ENCODE peak calls at places on chromosomes 16 and 17, in nine cellular contexts. P, R, T, E, G, C, F, W and I are unnamed samples.

GRCh38 chr17:1153795-1154546 is 25.8 kb downstream of the ABR start:
- DNase-seq in R (peak; percentile 84), W (peak; percentile 93), C (peak; percentile 64), G (peak; percentile 50), T (no peak), P (peak; percentile 65), F (peak; percentile 86), E (peak; percentile 85), I (peak; percentile 93)

GRCh38 chr16:48609453-48610023 is 442 bp downstream of the N4BP1 start:
- DNase-seq in W (peak; percentile 97), P (peak; percentile 74), E (peak; percentile 53), R (peak; percentile 60), C (no peak), T (no peak), F (no peak), G (peak; percentile 18), I (peak; percentile 70)

GRCh38 chr16:81073560-81074330 is 3.3 kb downstream of the C16orf46 start:
- DNase-seq in T (no peak), P (no peak), E (peak; percentile 60), G (no peak), R (no peak), F (no peak), C (no peak), W (no peak), I (peak; percentile 17)

GRCh38 chr16:70703041-70703834 is 17.4 kb upstream of the MTSS2 start:
- DNase-seq in P (peak; percentile 52), T (no peak), G (peak; percentile 71), C (peak; percentile 58), R (peak; percentile 94), F (peak; percentile 86), W (peak; percentile 99), E (peak; percentile 88), I (peak; percentile 84)

GRCh38 chr17:17096438-17097178 is 54.4 kb downstream of the MPRIP start:
- DNase-seq in G (no peak), R (peak; percentile 53), E (peak; percentile 34), T (no peak), C (no peak), P (no peak), W (no peak), F (no peak), I (no peak)

GRCh38 chr16:73219176-73219575 is 171.2 kb upstream of the ZFHX3 start:
- DNase-seq in T (no peak), W (no peak), R (no peak), G (no peak), P (no peak), F (no peak), E (no peak), C (no peak), I (no peak)

GRCh38 chr17:40553694-40554534 is 11.4 kb downstream of the CCR7 start:
- DNase-seq in C (no peak), T (no peak), F (peak; percentile 52), G (no peak), P (peak; percentile 74), E (no peak), R (peak; percentile 40), W (peak; percentile 92), I (peak; percentile 51)

GRCh38 chr16:50696575-50697420 is 3.4 kb downstream of the NOD2 start:
- DNase-seq in G (peak; percentile 64), T (no peak), R (peak; percentile 31), W (no peak), F (peak; percentile 39), P (peak; percentile 81), E (no peak), C (peak; percentile 50), I (no peak)

GRCh38 chr17:6413073-6413472 is 21.8 kb downstream of the AIPL1 start:
- DNase-seq in C (no peak), W (no peak), G (no peak), T (no peak), E (peak; percentile 61), P (no peak), R (peak; percentile 65), F (no peak), I (peak; percentile 86)

GRCh38 chr17:56679767-56680422 is 86.4 kb downstream of the NOG start:
- DNase-seq in F (no peak), G (peak; percentile 5), E (peak; percentile 53), C (no peak), T (no peak), R (no peak), W (peak; percentile 67), P (no peak), I (no peak)

DNA sequence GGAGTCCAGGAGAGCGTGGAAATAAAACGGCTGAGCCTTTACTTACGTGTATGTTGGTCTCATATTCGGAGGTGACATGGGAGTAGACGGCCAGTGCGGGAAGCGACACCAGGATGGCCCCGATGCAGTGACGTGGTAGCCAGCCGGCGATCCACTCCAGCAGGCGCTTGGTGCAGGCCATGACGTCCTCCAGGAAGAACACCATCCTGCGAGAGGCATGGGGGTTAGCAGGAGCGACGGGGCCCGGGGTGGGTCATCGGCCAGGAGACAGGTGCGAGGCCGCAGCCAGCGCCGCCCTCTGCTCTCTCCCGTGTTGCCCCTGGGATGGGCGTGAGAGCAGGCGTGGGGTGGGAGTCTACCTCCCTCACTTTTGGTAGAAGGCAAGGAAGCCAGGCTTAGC is 98.6 kb upstream of the CREBBP start:
- DNase-seq in G (no peak), E (no peak), W (no peak), C (no peak), T (no peak), F (no peak), R (no peak), P (no peak), I (peak; percentile 48)
- H3K27me3 ChIP-seq in G (no peaks in the 10 kb centered on the region), E (no peaks in the 10 kb centered on the region), W (no peaks in the 10 kb centered on the region), C (no peaks in the 10 kb centered on the region), T (no peaks in the 10 kb centered on the region), F (no peaks in the 10 kb centered on the region), R (no peaks in the 10 kb centered on the region), P (no peaks in the 10 kb centered on the region), I (no peaks in the 10 kb centered on the region)

GRCh38 chr17:78122221-78122990 is 6.1 kb downstream of the TMC6 start:
- DNase-seq in P (no peak), R (no peak), W (peak; percentile 63), T (no peak), E (no peak), G (no peak), C (no peak), F (no peak), I (peak; percentile 39)

GRCh38 chr17:78123258-78123929 is 5.2 kb downstream of the TMC6 start:
- DNase-seq in P (no peak), E (no peak), R (no peak), T (no peak), C (no peak), G (no peak), W (no peak), F (no peak), I (no peak)

GRCh38 chr17:78124081-78124835 is 4.3 kb downstream of the TMC6 start:
- DNase-seq in R (no peak), F (no peak), T (no peak), W (peak; percentile 69), P (no peak), G (no peak), C (no peak), E (no peak), I (no peak)

GRCh38 chr17:78121801-78122220 is 6.7 kb downstream of the TMC6 start:
- DNase-seq in E (no peak), R (no peak), C (no peak), G (no peak), P (no peak), T (no peak), F (no peak), W (peak; percentile 78), I (peak; percentile 43)

GRCh38 chr17:78122991-78123249 is 5.6 kb downstream of the TMC6 start:
- DNase-seq in E (no peak), T (no peak), F (no peak), C (no peak), P (no peak), R (no peak), W (no peak), G (no peak), I (no peak)
- H3K4me3 ChIP-seq in E (no peak overlapping the region), T (no peak overlapping the region), F (no peak overlapping the region), C (no peak overlapping the region), P (no peak overlapping the region), R (no peak overlapping the region), W (no peak overlapping the region), G (no peak overlapping the region), I (no peak overlapping the region)

GRCh38 chr17:81686614-81687013 is 2.8 kb downstream of the HGS start:
- DNase-seq in G (no peak), P (no peak), R (no peak), E (no peak), T (no peak), F (no peak), W (no peak), C (no peak), I (no peak)
- H3K36me3 ChIP-seq in G (peaks cover 58% of the 10 kb centered on the region), P (peaks cover 61% of the 10 kb centered on the region), R (peaks cover 46% of the 10 kb centered on the region), E (peaks cover 7% of the 10 kb centered on the region), T (peaks cover 70% of the 10 kb centered on the region), F (peaks cover 57% of the 10 kb centered on the region), W (peaks cover 62% of the 10 kb centered on the region), C (peaks cover 54% of the 10 kb centered on the region), I (peaks cover 20% of the 10 kb centered on the region)

GRCh38 chr16:3951861-3952332 is 71.4 kb upstream of the CREBBP start:
- DNase-seq in F (peak; percentile 7), T (no peak), R (peak; percentile 64), E (no peak), C (no peak), W (peak; percentile 58), G (no peak), P (no peak), I (no peak)
- H3K27me3 ChIP-seq in F (no peaks in the 10 kb centered on the region), T (no peaks in the 10 kb centered on the region), R (no peaks in the 10 kb centered on the region), E (no peaks in the 10 kb centered on the region), C (no peaks in the 10 kb centered on the region), W (peaks cover 2% of the 10 kb centered on the region), G (peaks cover 2% of the 10 kb centered on the region), P (no peaks in the 10 kb centered on the region), I (no peaks in the 10 kb centered on the region)

DNA sequence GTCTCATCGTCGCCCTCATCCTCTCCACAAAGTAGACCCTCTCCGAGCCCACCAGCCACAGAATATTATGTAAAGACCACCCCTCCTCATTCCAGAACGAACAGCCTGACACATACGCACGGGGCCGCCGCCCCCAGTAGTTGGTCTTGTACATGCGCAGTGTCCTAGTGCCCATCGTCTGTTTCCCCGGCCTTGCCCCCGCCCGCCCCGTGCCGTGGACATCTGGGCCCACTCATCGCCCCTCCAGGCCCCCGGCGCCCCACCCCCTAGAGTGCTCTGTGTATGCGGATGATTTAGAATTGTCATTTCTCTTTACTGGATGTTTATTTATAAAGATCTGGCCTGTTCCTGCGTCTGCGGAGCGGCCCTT is 475 bp upstream of the AMDHD2 start:
- DNase-seq in G (no peak), P (no peak), C (no peak), E (no peak), T (no peak), W (no peak), F (no peak), R (no peak), I (peak; percentile 79)
- H3K4me3 ChIP-seq in G (peak overlapping the region; percentile 17), P (peak overlapping the region; percentile 77), C (peak overlapping the region; percentile 70), E (no peak overlapping the region), T (peak overlapping the region; percentile 67), W (no peak overlapping the region), F (no peak overlapping the region), R (no peak overlapping the region), I (peak overlapping the region; percentile 61)